ENCODE peak calls at places on chromosomes 1 and 21, in five cellular contexts. X is Peyer's patch, S is thoracic aorta, A is AG04449, E is left lung. O is an unnamed sample.

GRCh38 chr1:26102046-26102925 is 9.3 kb upstream of the PDIK1L start:
- DNase-seq in X (no peak), S (no peak), A (no peak), E (no peak), O (no peak)

GRCh38 chr1:53470155-53470554 is 11.0 kb downstream of the DMRTB1 start:
- DNase-seq in X (peak), S (no peak), A (no peak), E (peak), O (peak)

GRCh38 chr1:170156594-170156993 is 10.8 kb downstream of the NTMT2 start:
- DNase-seq in X (no peak), S (no peak), A (no peak), E (no peak), O (no peak)

GRCh38 chr1:6854166-6854565 is 68.9 kb downstream of the CAMTA1 start:
- DNase-seq in X (no peak), S (no peak), A (no peak), E (no peak), O (no peak)

GRCh38 chr1:203534526-203534925 is 40.6 kb downstream of the OPTC start:
- DNase-seq in X (no peak), S (peak), A (peak), E (no peak), O (peak)

GRCh38 chr1:13749543-13750307 is 49.7 kb downstream of the PRDM2 start:
- DNase-seq in X (peak), S (peak), A (no peak), E (peak), O (no peak)

GRCh38 chr21:27756191-27756590 is 789.3 kb upstream of the ADAMTS5 start:
- DNase-seq in X (no peak), S (no peak), A (no peak), E (no peak), O (no peak)

GRCh38 chr21:37921091-37921490 is 4.8 kb upstream of the KCNJ6 start:
- DNase-seq in X (no peak), S (no peak), A (no peak), E (no peak), O (no peak)

GRCh38 chr1:31479801-31480200 is 66.8 kb downstream of the SERINC2 start:
- DNase-seq in X (no peak), S (no peak), A (no peak), E (no peak), O (no peak)

GRCh38 chr1:26994020-26994745 is 691 bp downstream of the TRNP1 start:
- DNase-seq in X (no peak), S (no peak), A (no peak), E (no peak), O (no peak)

GRCh38 chr1:2596530-2597333 is 10.2 kb downstream of the PRXL2B start:
- DNase-seq in X (peak), S (no peak), A (no peak), E (no peak), O (no peak)

GRCh38 chr1:239056940-239057339 is 329.4 kb upstream of the CHRM3 start:
- DNase-seq in X (no peak), S (no peak), A (no peak), E (no peak), O (no peak)

GRCh38 chr1:150815871-150816270 is 7.8 kb upstream of the CTSK start:
- DNase-seq in X (no peak), S (no peak), A (no peak), E (no peak), O (no peak)

GRCh38 chr1:8013399-8013798 is 12.7 kb downstream of the ERRFI1 start:
- DNase-seq in X (no peak), S (no peak), A (no peak), E (no peak), O (no peak)

GRCh38 chr1:32893198-32894018 is 7.1 kb downstream of the HPCA start:
- DNase-seq in X (peak), S (no peak), A (no peak), E (no peak), O (no peak)

GRCh38 chr1:975896-976683 is 5.8 kb downstream of the PERM1 start:
- DNase-seq in X (peak), S (no peak), A (no peak), E (peak), O (no peak)

GRCh38 chr1:154446292-154446691 is 41.1 kb downstream of the IL6R start:
- DNase-seq in X (no peak), S (no peak), A (peak), E (peak), O (peak)

GRCh38 chr21:40243676-40244075 is 376.4 kb downstream of the PCP4 start:
- DNase-seq in X (no peak), S (no peak), A (no peak), E (no peak), O (no peak)

GRCh38 chr1:69737527-69738176 is 169.9 kb downstream of the LRRC7 start:
- DNase-seq in X (no peak), S (no peak), A (peak), E (no peak), O (peak)

GRCh38 chr1:27626031-27626935 is 8.7 kb downstream of the FGR start:
- DNase-seq in X (no peak), S (no peak), A (no peak), E (no peak), O (no peak)

GRCh38 chr1:60234761-60235160 is 161.2 kb upstream of the C1orf87 start:
- DNase-seq in X (no peak), S (no peak), A (no peak), E (no peak), O (no peak)

GRCh38 chr1:208433086-208433485 is 188.9 kb upstream of the PLXNA2 start:
- DNase-seq in X (no peak), S (no peak), A (no peak), E (no peak), O (no peak)

GRCh38 chr1:6365047-6365446 is 28.5 kb downstream of the ACOT7 start:
- DNase-seq in X (no peak), S (no peak), A (no peak), E (no peak), O (no peak)

GRCh38 chr21:34999397-34999941 is 49.6 kb downstream of the RUNX1 start:
- DNase-seq in X (no peak), S (no peak), A (no peak), E (no peak), O (no peak)

GRCh38 chr1:115277276-115277675 is 60.8 kb downstream of the NGF start:
- DNase-seq in X (no peak), S (no peak), A (no peak), E (no peak), O (no peak)

GRCh38 chr1:230277201-230277771 is 148.8 kb downstream of the PGBD5 start:
- DNase-seq in X (peak), S (no peak), A (no peak), E (no peak), O (no peak)
- H3K4me3 ChIP-seq in X (no peak), S (no peak), A (no peak), E (no peak), O (no peak)

GRCh38 chr1:12166834-12167492 is at the start of gene TNFRSF1B:
- DNase-seq in X (peak), S (no peak), A (no peak), E (peak), O (no peak)

GRCh38 chr1:12169442-12170135 is 2.8 kb downstream of the TNFRSF1B start:
- DNase-seq in X (no peak), S (no peak), A (no peak), E (no peak), O (no peak)

GRCh38 chr1:12167493-12168429 is 970 bp downstream of the TNFRSF1B start:
- DNase-seq in X (no peak), S (no peak), A (no peak), E (no peak), O (no peak)

GRCh38 chr1:12170263-12170671 is 3.5 kb downstream of the TNFRSF1B start:
- DNase-seq in X (peak), S (no peak), A (no peak), E (no peak), O (no peak)

DNA sequence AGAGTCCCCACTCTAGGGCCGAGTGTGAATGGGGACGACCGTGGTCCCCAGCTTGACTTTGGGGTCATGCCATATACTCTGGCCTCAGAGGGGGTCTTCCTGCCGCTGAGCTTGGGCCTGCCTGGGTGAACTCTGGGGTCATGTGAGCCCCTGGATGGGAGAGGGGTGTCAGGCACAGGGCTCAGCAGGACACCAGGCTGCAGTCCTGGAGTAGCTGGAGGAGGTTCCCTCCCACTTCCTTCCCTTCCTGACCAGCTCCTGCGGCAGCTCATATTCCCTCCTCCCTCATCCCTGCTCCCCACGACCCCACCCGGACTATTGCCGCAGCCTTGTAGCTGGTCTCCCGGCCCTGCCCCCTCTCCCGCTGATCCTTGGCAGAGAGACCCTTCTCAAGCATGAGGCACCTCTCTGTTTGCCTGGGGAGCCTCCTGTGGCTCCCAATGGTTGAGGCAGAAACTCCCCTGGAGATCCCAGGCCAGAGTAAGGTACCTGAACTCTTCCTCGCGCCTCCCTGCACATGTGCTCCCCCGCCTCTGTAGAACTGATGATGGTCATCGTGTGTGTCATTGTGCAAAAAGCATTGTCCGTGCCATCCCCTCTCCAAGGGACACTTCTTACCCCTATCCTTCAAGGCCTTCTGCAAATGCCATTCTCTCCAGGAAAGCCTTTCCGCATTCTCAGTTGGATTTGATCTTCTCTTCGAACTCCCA is 1.8 kb downstream of the TNFRSF1B start:
- DNase-seq in X (no peak), S (no peak), A (no peak), E (no peak), O (no peak)
- H3K4me3 ChIP-seq in X (peak), S (peak), A (no peak), E (peak), O (peak)

GRCh38 chr1:15158506-15159165 is 5.1 kb downstream of the TMEM51 start:
- DNase-seq in X (no peak), S (no peak), A (peak), E (no peak), O (peak)
- H3K4me3 ChIP-seq in X (no peak), S (no peak), A (no peak), E (no peak), O (peak)

DNA sequence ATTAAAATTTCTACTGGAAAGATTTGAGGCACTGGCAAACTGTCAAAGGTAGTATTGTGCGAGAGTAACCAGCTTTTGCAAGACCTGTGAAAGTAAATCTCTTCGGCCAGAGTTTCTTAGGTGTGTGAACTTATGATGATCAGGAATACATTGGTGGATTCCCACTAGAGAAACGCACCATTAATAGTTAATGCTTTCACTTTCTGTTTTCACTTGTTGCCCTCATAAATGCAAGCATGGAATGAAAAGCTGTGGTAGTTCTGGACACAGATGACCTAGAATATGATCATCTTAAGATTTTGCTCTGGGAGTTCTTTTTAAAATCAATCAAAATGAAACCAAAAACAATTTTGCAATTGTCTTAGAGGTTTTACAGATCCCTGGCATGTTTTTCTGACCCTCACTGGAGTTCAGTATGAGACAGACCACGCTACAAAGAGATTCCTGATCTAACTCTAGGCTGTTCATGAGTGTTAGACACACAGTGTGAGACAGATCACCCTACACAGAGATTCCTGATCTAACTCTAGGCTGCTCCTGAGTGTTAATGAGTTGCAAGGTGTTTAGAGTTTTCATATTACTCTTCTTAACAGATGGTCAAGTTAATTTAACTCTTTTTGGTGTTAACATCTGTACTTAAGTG is 98.8 kb downstream of the SDCCAG8 start:
- DNase-seq in X (no peak), S (no peak), A (no peak), E (no peak), O (no peak)
- H3K4me3 ChIP-seq in X (peak), S (peak), A (no peak), E (peak), O (no peak)

GRCh38 chr1:212633144-212633543 is 24.6 kb downstream of the ATF3 start:
- DNase-seq in X (no peak), S (no peak), A (no peak), E (no peak), O (no peak)
- H3K4me3 ChIP-seq in X (no peak), S (no peak), A (no peak), E (no peak), O (no peak)

GRCh38 chr1:201050515-201051277 is 27.2 kb upstream of the KIF21B start:
- DNase-seq in X (no peak), S (no peak), A (no peak), E (no peak), O (no peak)
- H3K4me3 ChIP-seq in X (no peak), S (no peak), A (no peak), E (no peak), O (no peak)

O was measured in AG04450.